ENCODE peak calls at places on chromosome 10, in nine cellular contexts. K is choroid plexus epithelial cell; M is stimulated activated CD8-positive, alpha-beta memory T cell treated with anti-CD3 and anti-CD28 coated beads, Interleukin-4, amount 100 ng/mL, for 24 hours; Y is AG09309; G is T follicular helper cell; H is A673; T is neural progenitor cell; U is mucosa of descending colon; Z is pancreas. S is an unnamed sample.
A peak's percentile ranks its signal among the peaks of the same experiment; 100 is the strongest.

GRCh38 chr10:26093229-26093628 is 123.3 kb upstream of the GAD2 start:
- DNase-seq in Z (no peak), H (no peak), T (no peak), U (no peak), M (no peak), G (no peak), Y (no peak), K (no peak), S (no peak)

GRCh38 chr10:3775671-3776551 is 9.1 kb downstream of the KLF6 start:
- DNase-seq in H (no peak), T (peak; percentile 63), K (peak; percentile 86), M (no peak), G (no peak), Y (no peak), U (no peak), Z (no peak), S (peak; percentile 52)

GRCh38 chr10:103736763-103737162 is 118.6 kb downstream of the SH3PXD2A start:
- DNase-seq in T (peak; percentile 84), K (peak; percentile 33), Y (no peak), M (no peak), H (peak; percentile 73), G (no peak), Z (no peak), U (no peak), S (no peak)

GRCh38 chr10:5243521-5243987 is 46.9 kb downstream of the AKR1C4 start:
- DNase-seq in M (no peak), T (peak; percentile 16), U (no peak), G (no peak), Z (no peak), Y (no peak), K (no peak), H (no peak), S (no peak)

GRCh38 chr10:57624856-57625592 is 642.7 kb downstream of the IPMK start:
- DNase-seq in H (no peak), G (no peak), Y (no peak), K (no peak), Z (no peak), T (no peak), M (no peak), U (no peak), S (no peak)

GRCh38 chr10:61903184-61903990 is 1.9 kb downstream of the ARID5B start:
- DNase-seq in Y (no peak), M (peak; percentile 57), T (peak; percentile 71), H (peak; percentile 79), Z (peak; percentile 40), U (peak; percentile 81), K (peak; percentile 74), G (peak; percentile 47), S (peak; percentile 73)

GRCh38 chr10:49431426-49431825 is 35.5 kb upstream of the DRGX start:
- DNase-seq in U (no peak), T (no peak), K (no peak), H (no peak), Y (no peak), M (no peak), G (no peak), Z (no peak), S (no peak)

GRCh38 chr10:132645630-132646442 is 108.2 kb downstream of the INPP5A start:
- DNase-seq in Z (no peak), Y (no peak), U (no peak), T (no peak), M (no peak), G (no peak), H (no peak), K (no peak), S (no peak)

GRCh38 chr10:118238573-118239240 is 103.4 kb downstream of the FAM204A start:
- DNase-seq in M (no peak), K (peak; percentile 14), U (no peak), H (no peak), Z (no peak), Y (no peak), T (no peak), G (no peak), S (peak; percentile 14)

GRCh38 chr10:63587191-63587590 is 66.0 kb downstream of the REEP3 start:
- DNase-seq in T (no peak), U (no peak), Z (no peak), Y (no peak), H (no peak), G (no peak), M (no peak), K (no peak), S (no peak)

GRCh38 chr10:72126184-72126871 is 38.0 kb upstream of the SPOCK2 start:
- DNase-seq in H (peak; percentile 63), M (no peak), Y (no peak), U (no peak), T (peak; percentile 40), G (no peak), K (peak; percentile 89), Z (no peak), S (peak; percentile 58)

GRCh38 chr10:34489973-34490372 is 325.1 kb downstream of the PARD3 start:
- DNase-seq in T (no peak), H (peak; percentile 14), Y (no peak), G (no peak), M (no peak), U (no peak), Z (no peak), K (peak; percentile 70), S (peak; percentile 64)

GRCh38 chr10:104483582-104483981 is 129.9 kb downstream of the CFAP58 start:
- DNase-seq in H (no peak), U (no peak), T (no peak), G (no peak), K (no peak), Y (no peak), Z (no peak), M (no peak), S (no peak)

GRCh38 chr10:21424511-21424910 is 101.0 kb downstream of the SKIDA1 start:
- DNase-seq in Z (no peak), G (no peak), M (no peak), T (no peak), Y (peak; percentile 16), U (no peak), H (peak; percentile 87), K (no peak), S (no peak)

GRCh38 chr10:12308976-12309375 is 40.4 kb upstream of the CAMK1D start:
- DNase-seq in U (no peak), T (no peak), M (no peak), Z (no peak), K (no peak), H (no peak), Y (no peak), G (no peak), S (no peak)

GRCh38 chr10:132978542-132978941 is 36.2 kb upstream of the CFAP46 start:
- DNase-seq in T (no peak), Z (no peak), H (no peak), G (no peak), K (no peak), Y (no peak), M (no peak), U (no peak), S (no peak)

S was measured in adipocyte.